ENCODE peak calls at places on chromosome 22, in seven cellular contexts. V, R, F, L, O, Q and Z are unnamed samples.

GRCh38 chr22:20571531-20572007 is 64.2 kb downstream of the MED15 start:
- DNase-seq in R (peak), O (no peak), L (peak), V (no peak), Q (peak), F (no peak), Z (no peak)

GRCh38 chr22:35795476-35795875 is 77.8 kb downstream of the APOL5 start:
- DNase-seq in O (no peak), V (no peak), L (no peak), F (no peak), R (no peak), Q (no peak), Z (no peak)

GRCh38 chr22:38865201-38866023 is 6.6 kb downstream of the CBX6 start:
- DNase-seq in L (no peak), Q (no peak), O (no peak), F (no peak), V (no peak), R (no peak), Z (no peak)

GRCh38 chr22:34917239-34917638 is 148.7 kb upstream of the ISX start:
- DNase-seq in F (no peak), L (no peak), O (no peak), R (no peak), Q (no peak), V (no peak), Z (no peak)

GRCh38 chr22:23837911-23838685 is 708 bp downstream of the DERL3 start:
- DNase-seq in L (no peak), Q (no peak), O (no peak), F (no peak), V (no peak), R (no peak), Z (no peak)

GRCh38 chr22:44428941-44429615 is 69.0 kb downstream of the RTL6 start:
- DNase-seq in Q (no peak), L (no peak), V (no peak), O (no peak), R (no peak), F (no peak), Z (no peak)

GRCh38 chr22:49765951-49766350 is 61.7 kb downstream of the BRD1 start:
- DNase-seq in V (no peak), F (no peak), Q (no peak), L (no peak), R (peak), O (no peak), Z (no peak)

GRCh38 chr22:37739611-37740049 is 42.8 kb downstream of the TRIOBP start:
- DNase-seq in L (no peak), V (no peak), O (no peak), Q (no peak), R (no peak), F (no peak), Z (no peak)

GRCh38 chr22:50544746-50545253 is 899 bp upstream of the KLHDC7B start:
- DNase-seq in Q (peak), L (no peak), R (peak), V (no peak), F (no peak), O (no peak), Z (no peak)